ENCODE peak calls at places on chromosomes 2 and 18, in nine cellular contexts. One of them, this sample, is unnamed.

GRCh38 chr18:6778459-6778858 is 48.9 kb downstream of the ARHGAP28 start:
- DNase-seq in NCI-H510A treated with DMSO at 0.1 percent for 48 hours: no peak
- DNase-seq in cardiac fibroblast: no peak
- DNase-seq in activated CD4-positive, CD25-positive, alpha-beta regulatory T cell treated with anti-CD3 and anti-CD28 coated beads, Interleukin-2, amount 50 U/mL, for 72 hours: no peak
- DNase-seq in NCI-H1694: no peak
- DNase-seq in kidney: no peak
- DNase-seq in activated CD4-positive, alpha-beta T cell treated with anti-CD3 and anti-CD28 coated beads, Interleukin-2, amount 50 U/mL, for 1 hour: no peak
- DNase-seq in T1000: no peak
- DNase-seq in hippocampal formation: no peak
- DNase-seq in this sample: no peak

GRCh38 chr2:206783718-206784117 is 18.3 kb downstream of the FASTKD2 start:
- DNase-seq in activated CD4-positive, CD25-positive, alpha-beta regulatory T cell treated with anti-CD3 and anti-CD28 coated beads, Interleukin-2, amount 50 U/mL, for 72 hours: no peak
- DNase-seq in activated CD4-positive, alpha-beta T cell treated with anti-CD3 and anti-CD28 coated beads, Interleukin-2, amount 50 U/mL, for 1 hour: no peak
- DNase-seq in hippocampal formation: no peak
- DNase-seq in NCI-H510A treated with DMSO at 0.1 percent for 48 hours: no peak
- DNase-seq in NCI-H1694: no peak
- DNase-seq in kidney: no peak
- DNase-seq in cardiac fibroblast: peak
- DNase-seq in T1000: no peak
- DNase-seq in this sample: no peak

GRCh38 chr18:70377857-70378701 is 89.2 kb downstream of the SOCS6 start:
- DNase-seq in activated CD4-positive, CD25-positive, alpha-beta regulatory T cell treated with anti-CD3 and anti-CD28 coated beads, Interleukin-2, amount 50 U/mL, for 72 hours: no peak
- DNase-seq in activated CD4-positive, alpha-beta T cell treated with anti-CD3 and anti-CD28 coated beads, Interleukin-2, amount 50 U/mL, for 1 hour: no peak
- DNase-seq in NCI-H1694: no peak
- DNase-seq in NCI-H510A treated with DMSO at 0.1 percent for 48 hours: no peak
- DNase-seq in cardiac fibroblast: no peak
- DNase-seq in kidney: no peak
- DNase-seq in T1000: no peak
- DNase-seq in hippocampal formation: no peak
- DNase-seq in this sample: no peak

GRCh38 chr2:127702395-127703009 is 1.2 kb downstream of the SFT2D3 start:
- DNase-seq in hippocampal formation: no peak
- DNase-seq in NCI-H1694: no peak
- DNase-seq in NCI-H510A treated with DMSO at 0.1 percent for 48 hours: peak
- DNase-seq in kidney: no peak
- DNase-seq in activated CD4-positive, alpha-beta T cell treated with anti-CD3 and anti-CD28 coated beads, Interleukin-2, amount 50 U/mL, for 1 hour: no peak
- DNase-seq in activated CD4-positive, CD25-positive, alpha-beta regulatory T cell treated with anti-CD3 and anti-CD28 coated beads, Interleukin-2, amount 50 U/mL, for 72 hours: no peak
- DNase-seq in T1000: no peak
- DNase-seq in cardiac fibroblast: no peak
- DNase-seq in this sample: no peak

GRCh38 chr2:219620546-219620945 is 6.9 kb upstream of the SLC4A3 start:
- DNase-seq in kidney: no peak
- DNase-seq in activated CD4-positive, CD25-positive, alpha-beta regulatory T cell treated with anti-CD3 and anti-CD28 coated beads, Interleukin-2, amount 50 U/mL, for 72 hours: no peak
- DNase-seq in activated CD4-positive, alpha-beta T cell treated with anti-CD3 and anti-CD28 coated beads, Interleukin-2, amount 50 U/mL, for 1 hour: no peak
- DNase-seq in NCI-H1694: no peak
- DNase-seq in NCI-H510A treated with DMSO at 0.1 percent for 48 hours: no peak
- DNase-seq in hippocampal formation: no peak
- DNase-seq in cardiac fibroblast: no peak
- DNase-seq in T1000: no peak
- DNase-seq in this sample: no peak

GRCh38 chr2:14826518-14826917 is 194.0 kb downstream of the LRATD1 start:
- DNase-seq in kidney: no peak
- DNase-seq in hippocampal formation: no peak
- DNase-seq in activated CD4-positive, CD25-positive, alpha-beta regulatory T cell treated with anti-CD3 and anti-CD28 coated beads, Interleukin-2, amount 50 U/mL, for 72 hours: no peak
- DNase-seq in T1000: no peak
- DNase-seq in cardiac fibroblast: no peak
- DNase-seq in NCI-H510A treated with DMSO at 0.1 percent for 48 hours: no peak
- DNase-seq in activated CD4-positive, alpha-beta T cell treated with anti-CD3 and anti-CD28 coated beads, Interleukin-2, amount 50 U/mL, for 1 hour: no peak
- DNase-seq in NCI-H1694: no peak
- DNase-seq in this sample: no peak

GRCh38 chr2:42331569-42332284 is 29.3 kb downstream of the COX7A2L start:
- DNase-seq in NCI-H510A treated with DMSO at 0.1 percent for 48 hours: no peak
- DNase-seq in T1000: no peak
- DNase-seq in activated CD4-positive, alpha-beta T cell treated with anti-CD3 and anti-CD28 coated beads, Interleukin-2, amount 50 U/mL, for 1 hour: no peak
- DNase-seq in NCI-H1694: no peak
- DNase-seq in activated CD4-positive, CD25-positive, alpha-beta regulatory T cell treated with anti-CD3 and anti-CD28 coated beads, Interleukin-2, amount 50 U/mL, for 72 hours: no peak
- DNase-seq in kidney: no peak
- DNase-seq in cardiac fibroblast: peak
- DNase-seq in hippocampal formation: no peak
- DNase-seq in this sample: no peak

GRCh38 chr2:217277646-217278048 is 417.8 kb upstream of the TNP1 start:
- DNase-seq in kidney: no peak
- DNase-seq in activated CD4-positive, CD25-positive, alpha-beta regulatory T cell treated with anti-CD3 and anti-CD28 coated beads, Interleukin-2, amount 50 U/mL, for 72 hours: no peak
- DNase-seq in cardiac fibroblast: peak
- DNase-seq in NCI-H510A treated with DMSO at 0.1 percent for 48 hours: no peak
- DNase-seq in activated CD4-positive, alpha-beta T cell treated with anti-CD3 and anti-CD28 coated beads, Interleukin-2, amount 50 U/mL, for 1 hour: no peak
- DNase-seq in T1000: peak
- DNase-seq in hippocampal formation: peak
- DNase-seq in NCI-H1694: no peak
- DNase-seq in this sample: peak

GRCh38 chr18:46761054-46761769 is 4.4 kb upstream of the ST8SIA5 start:
- DNase-seq in cardiac fibroblast: no peak
- DNase-seq in T1000: no peak
- DNase-seq in activated CD4-positive, CD25-positive, alpha-beta regulatory T cell treated with anti-CD3 and anti-CD28 coated beads, Interleukin-2, amount 50 U/mL, for 72 hours: no peak
- DNase-seq in hippocampal formation: no peak
- DNase-seq in NCI-H510A treated with DMSO at 0.1 percent for 48 hours: peak
- DNase-seq in activated CD4-positive, alpha-beta T cell treated with anti-CD3 and anti-CD28 coated beads, Interleukin-2, amount 50 U/mL, for 1 hour: no peak
- DNase-seq in NCI-H1694: peak
- DNase-seq in kidney: no peak
- DNase-seq in this sample: no peak

GRCh38 chr2:23637011-23637778 is 252.2 kb downstream of the KLHL29 start:
- DNase-seq in kidney: no peak
- DNase-seq in hippocampal formation: no peak
- DNase-seq in activated CD4-positive, CD25-positive, alpha-beta regulatory T cell treated with anti-CD3 and anti-CD28 coated beads, Interleukin-2, amount 50 U/mL, for 72 hours: no peak
- DNase-seq in NCI-H510A treated with DMSO at 0.1 percent for 48 hours: no peak
- DNase-seq in T1000: no peak
- DNase-seq in cardiac fibroblast: peak
- DNase-seq in NCI-H1694: no peak
- DNase-seq in activated CD4-positive, alpha-beta T cell treated with anti-CD3 and anti-CD28 coated beads, Interleukin-2, amount 50 U/mL, for 1 hour: no peak
- DNase-seq in this sample: peak

GRCh38 chr2:105375001-105375561 is 23.8 kb downstream of the FHL2 start:
- DNase-seq in kidney: no peak
- DNase-seq in NCI-H1694: no peak
- DNase-seq in activated CD4-positive, CD25-positive, alpha-beta regulatory T cell treated with anti-CD3 and anti-CD28 coated beads, Interleukin-2, amount 50 U/mL, for 72 hours: no peak
- DNase-seq in cardiac fibroblast: peak
- DNase-seq in NCI-H510A treated with DMSO at 0.1 percent for 48 hours: no peak
- DNase-seq in T1000: no peak
- DNase-seq in activated CD4-positive, alpha-beta T cell treated with anti-CD3 and anti-CD28 coated beads, Interleukin-2, amount 50 U/mL, for 1 hour: no peak
- DNase-seq in hippocampal formation: no peak
- DNase-seq in this sample: no peak

GRCh38 chr2:36572054-36572751 is 25.8 kb downstream of the FEZ2 start:
- DNase-seq in hippocampal formation: no peak
- DNase-seq in kidney: no peak
- DNase-seq in activated CD4-positive, CD25-positive, alpha-beta regulatory T cell treated with anti-CD3 and anti-CD28 coated beads, Interleukin-2, amount 50 U/mL, for 72 hours: no peak
- DNase-seq in NCI-H510A treated with DMSO at 0.1 percent for 48 hours: no peak
- DNase-seq in NCI-H1694: no peak
- DNase-seq in T1000: no peak
- DNase-seq in cardiac fibroblast: no peak
- DNase-seq in activated CD4-positive, alpha-beta T cell treated with anti-CD3 and anti-CD28 coated beads, Interleukin-2, amount 50 U/mL, for 1 hour: no peak
- DNase-seq in this sample: no peak

GRCh38 chr2:227491391-227491790 is 19.4 kb downstream of the AGFG1 start:
- DNase-seq in NCI-H510A treated with DMSO at 0.1 percent for 48 hours: no peak
- DNase-seq in NCI-H1694: no peak
- DNase-seq in activated CD4-positive, CD25-positive, alpha-beta regulatory T cell treated with anti-CD3 and anti-CD28 coated beads, Interleukin-2, amount 50 U/mL, for 72 hours: no peak
- DNase-seq in cardiac fibroblast: peak
- DNase-seq in activated CD4-positive, alpha-beta T cell treated with anti-CD3 and anti-CD28 coated beads, Interleukin-2, amount 50 U/mL, for 1 hour: no peak
- DNase-seq in T1000: no peak
- DNase-seq in hippocampal formation: no peak
- DNase-seq in kidney: no peak
- DNase-seq in this sample: no peak

GRCh38 chr2:238496756-238497609 is 70.3 kb downstream of the ASB1 start:
- DNase-seq in cardiac fibroblast: no peak
- DNase-seq in T1000: no peak
- DNase-seq in NCI-H510A treated with DMSO at 0.1 percent for 48 hours: no peak
- DNase-seq in hippocampal formation: no peak
- DNase-seq in activated CD4-positive, CD25-positive, alpha-beta regulatory T cell treated with anti-CD3 and anti-CD28 coated beads, Interleukin-2, amount 50 U/mL, for 72 hours: no peak
- DNase-seq in NCI-H1694: no peak
- DNase-seq in kidney: no peak
- DNase-seq in activated CD4-positive, alpha-beta T cell treated with anti-CD3 and anti-CD28 coated beads, Interleukin-2, amount 50 U/mL, for 1 hour: no peak
- DNase-seq in this sample: no peak

GRCh38 chr18:30652377-30652776 is 390.2 kb downstream of the DSC3 start:
- DNase-seq in T1000: no peak
- DNase-seq in activated CD4-positive, alpha-beta T cell treated with anti-CD3 and anti-CD28 coated beads, Interleukin-2, amount 50 U/mL, for 1 hour: no peak
- DNase-seq in cardiac fibroblast: no peak
- DNase-seq in NCI-H510A treated with DMSO at 0.1 percent for 48 hours: no peak
- DNase-seq in hippocampal formation: no peak
- DNase-seq in NCI-H1694: no peak
- DNase-seq in kidney: no peak
- DNase-seq in activated CD4-positive, CD25-positive, alpha-beta regulatory T cell treated with anti-CD3 and anti-CD28 coated beads, Interleukin-2, amount 50 U/mL, for 72 hours: no peak
- DNase-seq in this sample: no peak

GRCh38 chr2:19207452-19207851 is 151.0 kb downstream of the OSR1 start:
- DNase-seq in cardiac fibroblast: no peak
- DNase-seq in NCI-H510A treated with DMSO at 0.1 percent for 48 hours: no peak
- DNase-seq in activated CD4-positive, CD25-positive, alpha-beta regulatory T cell treated with anti-CD3 and anti-CD28 coated beads, Interleukin-2, amount 50 U/mL, for 72 hours: no peak
- DNase-seq in kidney: no peak
- DNase-seq in activated CD4-positive, alpha-beta T cell treated with anti-CD3 and anti-CD28 coated beads, Interleukin-2, amount 50 U/mL, for 1 hour: no peak
- DNase-seq in hippocampal formation: no peak
- DNase-seq in T1000: no peak
- DNase-seq in NCI-H1694: no peak
- DNase-seq in this sample: no peak

GRCh38 chr18:52190630-52191029 is 149.4 kb upstream of the DCC start:
- DNase-seq in activated CD4-positive, CD25-positive, alpha-beta regulatory T cell treated with anti-CD3 and anti-CD28 coated beads, Interleukin-2, amount 50 U/mL, for 72 hours: no peak
- DNase-seq in kidney: no peak
- DNase-seq in T1000: no peak
- DNase-seq in hippocampal formation: no peak
- DNase-seq in activated CD4-positive, alpha-beta T cell treated with anti-CD3 and anti-CD28 coated beads, Interleukin-2, amount 50 U/mL, for 1 hour: no peak
- DNase-seq in NCI-H510A treated with DMSO at 0.1 percent for 48 hours: no peak
- DNase-seq in NCI-H1694: no peak
- DNase-seq in cardiac fibroblast: no peak
- DNase-seq in this sample: no peak

GRCh38 chr2:217105733-217106649 is 246.1 kb upstream of the TNP1 start:
- DNase-seq in T1000: peak
- DNase-seq in NCI-H510A treated with DMSO at 0.1 percent for 48 hours: no peak
- DNase-seq in activated CD4-positive, CD25-positive, alpha-beta regulatory T cell treated with anti-CD3 and anti-CD28 coated beads, Interleukin-2, amount 50 U/mL, for 72 hours: no peak
- DNase-seq in NCI-H1694: no peak
- DNase-seq in activated CD4-positive, alpha-beta T cell treated with anti-CD3 and anti-CD28 coated beads, Interleukin-2, amount 50 U/mL, for 1 hour: no peak
- DNase-seq in hippocampal formation: no peak
- DNase-seq in cardiac fibroblast: peak
- DNase-seq in kidney: peak
- DNase-seq in this sample: peak

GRCh38 chr2:85681354-85681728 is 12.8 kb upstream of the GNLY start:
- DNase-seq in NCI-H510A treated with DMSO at 0.1 percent for 48 hours: no peak
- DNase-seq in kidney: no peak
- DNase-seq in activated CD4-positive, CD25-positive, alpha-beta regulatory T cell treated with anti-CD3 and anti-CD28 coated beads, Interleukin-2, amount 50 U/mL, for 72 hours: no peak
- DNase-seq in activated CD4-positive, alpha-beta T cell treated with anti-CD3 and anti-CD28 coated beads, Interleukin-2, amount 50 U/mL, for 1 hour: no peak
- DNase-seq in T1000: no peak
- DNase-seq in hippocampal formation: no peak
- DNase-seq in cardiac fibroblast: peak
- DNase-seq in NCI-H1694: no peak
- DNase-seq in this sample: peak

GRCh38 chr2:223007531-223007930 is 44.5 kb upstream of the KCNE4 start:
- DNase-seq in NCI-H510A treated with DMSO at 0.1 percent for 48 hours: no peak
- DNase-seq in activated CD4-positive, CD25-positive, alpha-beta regulatory T cell treated with anti-CD3 and anti-CD28 coated beads, Interleukin-2, amount 50 U/mL, for 72 hours: no peak
- DNase-seq in hippocampal formation: no peak
- DNase-seq in kidney: no peak
- DNase-seq in T1000: no peak
- DNase-seq in activated CD4-positive, alpha-beta T cell treated with anti-CD3 and anti-CD28 coated beads, Interleukin-2, amount 50 U/mL, for 1 hour: no peak
- DNase-seq in NCI-H1694: no peak
- DNase-seq in cardiac fibroblast: peak
- DNase-seq in this sample: no peak